ENCODE peak calls at places on chromosomes 1 and 21, in six cellular contexts. J, S, U, Q, R and Z are unnamed samples. For H3K4me1, the result is how much of the 10 kb centered on the place peaks cover.

GRCh38 chr1:77465139-77465538 is 183.3 kb downstream of the AK5 start:
- DNase-seq in R (no peak), J (no peak), Q (no peak), S (no peak), U (no peak), Z (no peak)

GRCh38 chr1:179702923-179703322 is 40.2 kb upstream of the FAM163A start:
- DNase-seq in U (no peak), Q (no peak), J (no peak), S (no peak), R (no peak), Z (no peak)

GRCh38 chr1:47207811-47208373 is 18.1 kb upstream of the PDZK1IP1 start:
- DNase-seq in R (no peak), J (no peak), Q (no peak), S (no peak), U (no peak), Z (no peak)

GRCh38 chr1:98110674-98111073 is 189.8 kb upstream of the DPYD start:
- DNase-seq in S (no peak), R (no peak), U (no peak), Q (peak), J (no peak), Z (no peak)

GRCh38 chr1:185972096-185972875 is 238.1 kb downstream of the HMCN1 start:
- DNase-seq in R (no peak), Q (peak), U (no peak), J (no peak), S (no peak), Z (no peak)

GRCh38 chr21:26513212-26513611 is 59.9 kb downstream of the CYYR1 start:
- DNase-seq in Q (peak), J (no peak), U (no peak), S (no peak), R (no peak), Z (peak)

GRCh38 chr1:192363177-192363576 is 46.4 kb downstream of the RGS21 start:
- DNase-seq in U (no peak), R (no peak), S (no peak), Q (no peak), J (no peak), Z (no peak)

GRCh38 chr1:165355221-165355976 is 1.1 kb downstream of the LMX1A start:
- DNase-seq in R (no peak), Q (no peak), S (no peak), J (no peak), U (no peak), Z (no peak)

GRCh38 chr1:18100493-18101063 is 7.0 kb upstream of the IGSF21 start:
- DNase-seq in J (peak), Q (peak), S (no peak), R (peak), U (peak), Z (peak)

GRCh38 chr1:181101581-181102226 is 13.2 kb downstream of the IER5 start:
- DNase-seq in R (no peak), S (no peak), U (no peak), Q (peak), J (no peak), Z (no peak)

GRCh38 chr1:90809093-90809492 is 92.0 kb upstream of the BARHL2 start:
- DNase-seq in R (no peak), Q (no peak), S (no peak), J (no peak), U (no peak), Z (no peak)

GRCh38 chr1:184456189-184456588 is 69.4 kb downstream of the C1orf21 start:
- DNase-seq in S (no peak), J (no peak), U (no peak), R (no peak), Q (no peak), Z (no peak)

GRCh38 chr21:32306021-32306780 is 7.5 kb downstream of the MRAP start:
- DNase-seq in J (no peak), S (no peak), R (no peak), U (peak), Q (no peak), Z (no peak)

GRCh38 chr1:45833361-45833760 is 29.9 kb downstream of the MAST2 start:
- DNase-seq in S (no peak), U (no peak), J (no peak), R (no peak), Q (no peak), Z (no peak)

GRCh38 chr21:16588433-16588860 is 858.7 kb downstream of the USP25 start:
- DNase-seq in Q (peak), J (peak), R (peak), U (peak), S (peak), Z (peak)

GRCh38 chr1:53598956-53599355 is 139.8 kb downstream of the DMRTB1 start:
- DNase-seq in Q (no peak), R (no peak), S (no peak), U (no peak), J (no peak), Z (no peak)

GRCh38 chr1:111743679-111744101 is 4.5 kb upstream of the INKA2 start:
- DNase-seq in J (no peak), U (no peak), Q (no peak), R (no peak), S (peak), Z (no peak)

GRCh38 chr1:195981448-195982139 is 626.6 kb downstream of the KCNT2 start:
- DNase-seq in R (no peak), S (no peak), J (no peak), Q (peak), U (no peak), Z (no peak)

GRCh38 chr1:19354531-19354981 is 42.4 kb downstream of the SLC66A1 start:
- DNase-seq in U (no peak), Q (no peak), J (no peak), R (no peak), S (no peak), Z (no peak)

GRCh38 chr1:90718411-90719320 is 1.6 kb upstream of the BARHL2 start:
- DNase-seq in U (no peak), R (no peak), Q (no peak), J (no peak), S (no peak), Z (no peak)

GRCh38 chr1:186535388-186536133 is 74.6 kb upstream of the PDC start:
- DNase-seq in Q (peak), R (no peak), J (no peak), S (no peak), U (no peak), Z (no peak)

GRCh38 chr1:91120915-91121314 is 99.1 kb upstream of the ZNF644 start:
- DNase-seq in S (no peak), U (no peak), Q (no peak), J (no peak), R (no peak), Z (no peak)

GRCh38 chr1:246971322-246971721 is 36.5 kb downstream of the ZNF695 start:
- DNase-seq in J (peak), Q (no peak), S (peak), R (peak), U (peak), Z (peak)

GRCh38 chr1:116372186-116372585 is 858 bp upstream of the ATP1A1 start:
- DNase-seq in S (peak), R (no peak), Q (no peak), J (no peak), U (no peak), Z (no peak)

GRCh38 chr1:210446479-210446878 is 117.8 kb downstream of the HHAT start:
- DNase-seq in J (no peak), S (no peak), U (no peak), R (no peak), Q (peak), Z (peak)

GRCh38 chr21:42532466-42533181 is 19.0 kb downstream of the SLC37A1 start:
- DNase-seq in Q (no peak), U (no peak), S (peak), R (peak), J (peak), Z (peak)

GRCh38 chr1:210465150-210465549 is 136.4 kb downstream of the HHAT start:
- DNase-seq in R (no peak), Q (no peak), S (no peak), U (no peak), J (no peak), Z (no peak)

GRCh38 chr1:22875240-22875639 is 97.4 kb downstream of the LACTBL1 start:
- DNase-seq in S (no peak), J (no peak), Q (no peak), R (no peak), U (no peak), Z (no peak)

GRCh38 chr1:34750610-34751009 is 4.2 kb upstream of the GJB5 start:
- DNase-seq in J (no peak), R (no peak), U (no peak), S (no peak), Q (no peak), Z (no peak)

GRCh38 chr1:115182012-115182715 is 92.9 kb upstream of the TSPAN2 start:
- DNase-seq in S (no peak), U (no peak), J (no peak), Q (no peak), R (no peak), Z (no peak)

GRCh38 chr1:87219626-87220025 is 109.1 kb upstream of the LMO4 start:
- DNase-seq in R (no peak), U (no peak), S (no peak), Q (no peak), J (no peak), Z (no peak)

GRCh38 chr1:33429332-33429731 is 1.6 kb downstream of the PHC2 start:
- DNase-seq in Q (no peak), J (no peak), R (no peak), U (no peak), S (no peak), Z (no peak)
- H3K4me3 ChIP-seq in Q (peak), J (peak), R (no peak), U (no peak), S (peak), Z (no peak)

GRCh38 chr1:94321662-94322061 is 84.3 kb upstream of the ARHGAP29 start:
- DNase-seq in R (no peak), Q (no peak), S (no peak), U (no peak), J (no peak), Z (no peak)
- H3K4me1 ChIP-seq in R (under half), Q (half or more), S (under half), U (under half), J (under half), Z (under half)

GRCh38 chr1:219585837-219586465 is 27.0 kb downstream of the ZC3H11B start:
- DNase-seq in Q (no peak), U (no peak), R (no peak), S (no peak), J (no peak), Z (no peak)

GRCh38 chr1:219582310-219582709 is 30.6 kb downstream of the ZC3H11B start:
- DNase-seq in Q (peak), U (no peak), S (no peak), R (no peak), J (no peak), Z (no peak)

GRCh38 chr1:219582865-219583264 is 30.0 kb downstream of the ZC3H11B start:
- DNase-seq in J (no peak), Q (no peak), S (no peak), R (no peak), U (no peak), Z (no peak)

GRCh38 chr1:219587401-219587800 is 25.5 kb downstream of the ZC3H11B start:
- DNase-seq in U (no peak), R (no peak), Q (no peak), J (no peak), S (no peak), Z (no peak)

DNA sequence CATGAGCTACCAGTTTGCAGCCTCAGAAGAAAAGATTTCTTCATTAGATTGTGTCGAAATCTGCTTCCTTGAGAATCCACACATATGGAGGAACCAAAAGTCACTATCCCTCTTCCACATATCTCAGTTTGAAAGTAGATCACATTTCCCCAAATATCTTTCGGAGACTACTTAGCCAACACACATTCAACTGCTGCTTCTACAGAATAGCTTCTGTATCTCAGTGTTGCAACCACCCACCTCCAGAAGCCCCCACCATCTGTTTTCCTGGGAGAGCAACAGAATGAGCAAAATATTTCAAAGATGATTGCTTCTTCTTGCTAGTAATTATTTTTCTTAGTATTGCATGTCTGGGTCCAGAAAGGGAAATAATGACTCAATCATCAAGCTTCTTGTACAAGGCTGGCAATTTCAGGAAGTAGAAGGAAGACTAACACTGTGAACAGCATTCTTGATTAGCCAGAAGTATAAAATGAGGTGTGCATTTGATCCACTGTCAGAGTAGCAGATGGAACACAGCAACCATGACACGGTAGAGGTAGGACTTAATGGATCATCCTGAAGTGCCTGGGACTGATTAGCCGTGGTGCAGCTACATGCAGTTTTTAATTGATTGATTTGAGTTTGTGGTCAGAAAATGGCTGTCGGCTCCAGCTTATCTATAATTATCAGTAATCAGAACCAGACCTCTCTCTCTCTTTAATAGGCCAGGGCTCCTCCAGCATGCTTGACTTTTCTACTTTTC is 24.9 kb downstream of the ZC3H11B start:
- DNase-seq in U (no peak), Q (peak), J (no peak), R (no peak), S (no peak), Z (no peak)
- H3K4me3 ChIP-seq in U (no peak), Q (no peak), J (no peak), R (no peak), S (no peak), Z (no peak)

GRCh38 chr21:25215698-25216384 is 391.4 kb downstream of the MRPL39 start:
- DNase-seq in Q (no peak), J (no peak), R (no peak), S (no peak), U (no peak), Z (no peak)

GRCh38 chr21:25220169-25220568 is 387.1 kb downstream of the MRPL39 start:
- DNase-seq in R (no peak), U (no peak), J (no peak), S (no peak), Q (no peak), Z (no peak)

DNA sequence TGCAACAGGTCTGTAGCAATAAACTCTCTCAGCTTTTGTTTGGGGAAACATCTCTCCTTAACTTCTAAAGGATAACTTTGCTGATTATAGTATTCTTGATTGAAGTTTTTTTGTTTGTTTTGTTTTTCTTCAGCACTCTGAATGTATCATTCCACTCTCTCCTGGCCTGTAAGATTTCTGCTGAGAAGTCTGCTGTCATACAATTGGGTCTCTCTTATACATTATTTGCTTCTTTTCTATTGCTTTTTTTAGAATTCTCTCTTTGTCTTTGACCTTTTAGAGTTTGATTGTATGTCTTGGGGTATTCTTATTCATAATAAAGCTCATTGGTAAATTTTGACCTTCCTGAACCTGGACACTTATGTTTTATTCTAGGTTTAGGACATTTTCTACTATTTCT is 386.3 kb downstream of the MRPL39 start:
- DNase-seq in R (no peak), J (no peak), S (no peak), U (no peak), Q (no peak), Z (no peak)
- H3K4me1 ChIP-seq in R (under half), J (under half), S (under half), U (under half), Q (under half), Z (under half)

DNA sequence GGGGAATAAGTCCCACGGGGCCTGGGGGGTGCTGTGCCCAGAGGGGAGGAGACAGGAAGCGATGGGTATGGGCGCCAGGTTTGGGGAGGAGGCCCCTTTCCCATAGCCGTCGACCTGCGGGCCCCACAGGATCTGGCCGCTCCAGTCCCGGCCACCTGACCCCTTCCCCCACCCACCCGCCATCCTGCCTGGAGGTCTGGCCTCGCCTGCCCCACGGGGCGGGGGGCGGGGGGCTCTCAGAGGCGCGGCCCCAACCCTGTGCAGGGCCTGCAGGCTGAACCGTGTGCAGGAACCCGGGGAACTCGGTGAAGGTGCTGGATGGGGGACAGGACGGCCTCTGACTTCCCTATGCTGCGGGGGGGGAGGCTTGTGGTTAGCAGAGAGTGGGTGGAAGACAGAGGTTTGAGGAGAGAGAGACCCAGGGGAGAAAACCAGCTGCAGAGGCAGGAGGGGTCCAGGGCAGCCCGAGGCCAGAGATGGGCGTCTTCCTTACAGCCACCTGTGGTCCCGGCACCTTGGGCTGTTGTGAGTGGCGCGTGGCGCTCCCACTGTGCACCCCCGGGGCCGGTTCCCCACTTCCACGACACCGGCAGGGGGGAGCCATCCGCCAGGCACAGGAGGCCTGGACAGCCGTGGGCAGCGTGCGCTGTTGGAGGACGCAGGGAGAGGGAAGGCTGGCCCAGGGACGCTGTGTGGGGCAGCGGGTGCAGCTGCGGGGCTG is 2.5 kb upstream of the TNFRSF18 start:
- DNase-seq in Q (peak), U (no peak), R (no peak), S (peak), J (no peak), Z (no peak)
- H3K4me3 ChIP-seq in Q (no peak), U (no peak), R (no peak), S (peak), J (peak), Z (no peak)

DNA sequence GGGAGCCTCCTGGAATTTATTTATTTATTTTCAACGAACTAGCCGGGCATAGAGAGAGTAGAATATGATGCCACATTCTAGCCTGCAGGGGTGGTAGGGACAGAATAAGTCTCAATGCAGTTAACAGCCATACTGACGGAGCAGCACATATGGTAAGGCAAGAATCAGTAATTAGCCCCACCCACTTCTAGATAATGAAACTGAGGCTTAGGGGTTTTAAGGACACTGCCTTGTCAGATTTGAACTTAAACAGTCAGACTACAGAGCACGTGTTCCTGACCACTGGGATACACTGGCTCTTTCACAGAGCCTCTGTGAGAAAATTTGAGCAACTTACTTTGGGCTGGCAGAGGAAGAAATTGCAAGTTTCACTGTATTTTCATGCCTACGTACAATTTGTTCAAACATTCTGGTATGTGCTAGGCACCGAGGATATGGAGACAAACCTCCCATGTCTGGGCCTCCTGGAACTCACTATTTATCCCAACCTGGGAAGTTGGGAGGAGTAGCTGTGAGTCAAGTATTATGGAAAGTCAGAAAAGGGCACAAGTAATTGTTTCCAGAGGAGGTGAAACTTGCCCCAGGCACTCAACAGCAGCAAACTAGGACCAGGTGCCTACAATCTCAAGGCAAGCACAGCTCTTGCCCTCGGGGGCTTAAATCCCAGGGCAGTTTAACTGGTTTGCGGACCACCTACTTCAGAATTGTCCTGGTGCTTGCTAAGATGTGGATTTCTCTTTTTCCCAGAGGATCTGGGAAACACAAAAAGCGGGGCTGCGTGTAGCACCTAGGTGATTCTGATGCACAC is 1.6 kb upstream of the CLIC4 start:
- DNase-seq in U (no peak), R (no peak), J (no peak), S (no peak), Q (peak), Z (no peak)
- H3K4me1 ChIP-seq in U (under half), R (under half), J (under half), S (under half), Q (under half), Z (under half)